ENCODE peak calls at places on chromosomes 2 and 18, in nine cellular contexts. O is skeletal muscle cell; A is stimulated activated CD8-positive, alpha-beta memory T cell treated with anti-CD3 and anti-CD28 coated beads, Interleukin-2, amount 100 ng/mL, for 1 hour; Q is RKO; I is COR-L47; Y is GOT3; D is neural progenitor cell; R is activated T-cell treated with anti-CD3 and anti-CD28 coated beads for 1 hour; J is uterus. G is an unnamed sample.

GRCh38 chr2:85851253-85851955 is 37.4 kb downstream of the ST3GAL5 start:
- DNase-seq in O (no peak), A (no peak), D (no peak), Q (no peak), J (peak), Y (no peak), I (no peak), R (no peak), G (peak)

GRCh38 chr2:193907561-193907960 is 1712.8 kb upstream of the TMEFF2 start:
- DNase-seq in O (no peak), D (no peak), J (no peak), Q (no peak), Y (no peak), A (no peak), I (no peak), R (no peak), G (no peak)

GRCh38 chr2:47777268-47777972 is 5.5 kb upstream of the MSH6 start:
- DNase-seq in R (no peak), A (no peak), Q (no peak), J (peak), D (no peak), I (no peak), O (no peak), Y (no peak), G (no peak)

GRCh38 chr2:206936456-206937222 is 2.7 kb upstream of the CPO start:
- DNase-seq in A (no peak), Y (no peak), Q (no peak), I (no peak), J (no peak), D (no peak), O (no peak), R (no peak), G (peak)

GRCh38 chr2:41965173-41965875 is 82.5 kb upstream of the PKDCC start:
- DNase-seq in I (no peak), O (no peak), J (no peak), Q (no peak), D (no peak), R (no peak), Y (no peak), A (no peak), G (no peak)

GRCh38 chr18:2978208-2978607 is 34.7 kb downstream of the LPIN2 start:
- DNase-seq in J (no peak), A (no peak), Q (no peak), O (no peak), I (no peak), R (no peak), Y (no peak), D (no peak), G (no peak)

GRCh38 chr2:119049968-119050657 is 108.1 kb downstream of the MARCO start:
- DNase-seq in Q (no peak), Y (no peak), J (no peak), D (peak), O (no peak), R (no peak), A (no peak), I (peak), G (no peak)

GRCh38 chr18:8354304-8354703 is 254.9 kb upstream of the RAB12 start:
- DNase-seq in D (no peak), J (no peak), R (no peak), Y (no peak), O (no peak), I (no peak), A (no peak), Q (no peak), G (no peak)

GRCh38 chr2:236608710-236609109 is 39.1 kb downstream of the ACKR3 start:
- DNase-seq in I (no peak), D (no peak), O (no peak), A (no peak), R (no peak), Y (no peak), Q (no peak), J (no peak), G (no peak)

GRCh38 chr2:132515010-132515409 is 98.4 kb downstream of the GPR39 start:
- DNase-seq in I (no peak), A (no peak), Q (no peak), O (no peak), R (no peak), D (no peak), Y (no peak), J (no peak), G (no peak)

GRCh38 chr2:68878753-68879152 is 7.6 kb upstream of the BMP10 start:
- DNase-seq in J (no peak), R (no peak), I (no peak), Y (no peak), A (no peak), Q (no peak), D (no peak), O (no peak), G (no peak)

G was measured in retinal pigment epithelial cell.